ENCODE peak calls at places on chromosomes 4 and X, in eight cellular contexts. U is naive thymus-derived CD4-positive, alpha-beta T cell; O is CD4-positive, alpha-beta T cell; Q is Right ventricle myocardium superior; D is A549; R is heart left ventricle; A is lower lobe of right lung; H is SK-N-SH treated with all-trans-retinoic acid at 6 μM for 48 hours. I is an unnamed sample.

GRCh38 chr4:26139310-26139924 is 181.4 kb upstream of the RBPJ start:
- ATAC-seq in H (no peak), O (no peak), R (no peak), U (no peak), D (no peak), A (no peak), Q (no peak), I (no peak)

GRCh38 chrX:19912-20571 is 261.1 kb upstream of the PLCXD1 start:
- ATAC-seq in U (peak; percentile 36), H (peak; percentile 8), A (no peak), O (no peak), R (no peak), Q (no peak), D (no peak), I (peak; percentile 8)

GRCh38 chr4:37068580-37068979 is 176.0 kb upstream of the NWD2 start:
- ATAC-seq in U (no peak), H (peak; percentile 25), D (no peak), A (no peak), R (no peak), O (no peak), Q (no peak), I (no peak)

GRCh38 chrX:122622800-122623199 is 561.3 kb upstream of the GRIA3 start:
- ATAC-seq in U (no peak), D (no peak), H (no peak), O (no peak), R (no peak), Q (no peak), A (no peak), I (no peak)

GRCh38 chrX:119389854-119390501 is 9.2 kb upstream of the SLC25A43 start:
- ATAC-seq in Q (no peak), O (no peak), R (no peak), U (no peak), A (no peak), D (no peak), H (no peak), I (no peak)

GRCh38 chr4:84254537-84254936 is 244.6 kb downstream of the NKX6-1 start:
- ATAC-seq in U (no peak), Q (no peak), A (no peak), H (no peak), R (no peak), O (no peak), D (no peak), I (no peak)

GRCh38 chr4:109649872-109650271 is 53.4 kb downstream of the CASP6 start:
- ATAC-seq in H (no peak), A (no peak), R (no peak), U (no peak), Q (no peak), D (no peak), O (no peak), I (peak; percentile 71)

GRCh38 chrX:136376713-136377112 is 76.0 kb downstream of the ADGRG4 start:
- ATAC-seq in O (no peak), U (no peak), Q (no peak), H (no peak), A (no peak), D (no peak), R (no peak), I (no peak)

GRCh38 chrX:139759637-139760036 is 51.7 kb upstream of the MCF2 start:
- ATAC-seq in H (peak; percentile 74), U (no peak), D (peak; percentile 59), Q (no peak), R (no peak), O (no peak), A (no peak), I (no peak)

GRCh38 chrX:3815896-3816664 is 102.6 kb upstream of the PRKX start:
- ATAC-seq in H (peak; percentile 11), A (peak; percentile 49), R (no peak), U (no peak), Q (peak; percentile 34), D (peak; percentile 49), O (no peak), I (no peak)

GRCh38 chrX:154315416-154315815 is 19.8 kb downstream of the TKTL1 start:
- ATAC-seq in D (no peak), O (no peak), A (no peak), H (no peak), R (no peak), Q (no peak), U (no peak), I (no peak)

GRCh38 chrX:18596096-18596495 is 75.8 kb downstream of the RS1 start:
- ATAC-seq in O (no peak), H (no peak), U (no peak), Q (peak; percentile 49), R (peak; percentile 82), D (no peak), A (peak; percentile 95), I (no peak)

GRCh38 chr4:169795585-169795984 is 37.8 kb upstream of the HPF1 start:
- ATAC-seq in Q (no peak), U (no peak), H (peak; percentile 25), A (no peak), R (no peak), O (no peak), D (no peak), I (peak; percentile 76)

GRCh38 chr4:13461511-13461910 is 22.6 kb downstream of the RAB28 start:
- ATAC-seq in H (no peak), Q (no peak), O (no peak), R (no peak), U (no peak), D (no peak), A (no peak), I (no peak)

GRCh38 chr4:148436512-148436911 is 5.7 kb downstream of the NR3C2 start:
- ATAC-seq in Q (no peak), H (no peak), A (no peak), D (no peak), O (no peak), R (no peak), U (no peak), I (no peak)

GRCh38 chr4:119034276-119035008 is 101.2 kb upstream of the MYOZ2 start:
- ATAC-seq in U (no peak), D (peak; percentile 78), O (no peak), Q (no peak), R (no peak), H (no peak), A (no peak), I (no peak)

GRCh38 chr4:5146248-5146647 is 95.0 kb downstream of the STK32B start:
- ATAC-seq in R (no peak), A (no peak), U (no peak), O (no peak), H (no peak), Q (no peak), D (no peak), I (no peak)

GRCh38 chr4:102494603-102495002 is 6.6 kb upstream of the NFKB1 start:
- ATAC-seq in U (no peak), D (no peak), R (no peak), H (no peak), O (no peak), A (no peak), Q (no peak), I (no peak)

GRCh38 chrX:20116087-20116574 is 576 bp downstream of the MAP7D2 start:
- ATAC-seq in D (peak; percentile 47), H (peak; percentile 42), R (no peak), O (no peak), A (no peak), U (no peak), Q (no peak), I (no peak)

GRCh38 chr4:53991821-53992220 is 72.6 kb downstream of the CHIC2 start:
- ATAC-seq in Q (no peak), A (no peak), O (no peak), U (no peak), D (no peak), R (no peak), H (no peak), I (no peak)

GRCh38 chr4:77047037-77047436 is 28.8 kb downstream of the CCNI start:
- ATAC-seq in A (no peak), O (peak; percentile 73), H (peak; percentile 51), D (peak; percentile 58), U (peak; percentile 63), Q (no peak), R (no peak), I (no peak)

GRCh38 chr4:154911097-154911496 is 130.0 kb downstream of the RBM46 start:
- ATAC-seq in R (no peak), Q (no peak), U (no peak), D (no peak), A (no peak), O (no peak), H (no peak), I (no peak)

GRCh38 chrX:21181232-21181853 is 192.9 kb upstream of the CNKSR2 start:
- ATAC-seq in U (no peak), O (no peak), D (no peak), R (no peak), Q (no peak), H (no peak), A (peak; percentile 83), I (no peak)

GRCh38 chr4:123102897-123103489 is 180.6 kb upstream of the NUDT6 start:
- ATAC-seq in U (peak; percentile 64), O (peak; percentile 37), R (no peak), H (peak; percentile 75), A (peak; percentile 79), Q (peak; percentile 79), D (no peak), I (no peak)

GRCh38 chr4:123477804-123478209 is 81.2 kb downstream of the SPRY1 start:
- ATAC-seq in Q (peak; percentile 31), H (no peak), O (peak; percentile 93), D (no peak), R (no peak), A (peak; percentile 33), U (peak; percentile 88), I (peak; percentile 59)

GRCh38 chrX:42495139-42495538 is 282.8 kb downstream of the PPP1R2C start:
- ATAC-seq in D (no peak), A (peak; percentile 60), Q (no peak), O (no peak), R (no peak), U (no peak), H (no peak), I (no peak)

GRCh38 chrX:23317799-23318724 is 16.6 kb upstream of the PTCHD1 start:
- ATAC-seq in O (no peak), R (peak; percentile 51), U (peak; percentile 63), A (peak; percentile 86), Q (peak; percentile 73), D (peak; percentile 68), H (peak; percentile 91), I (no peak)

GRCh38 chrX:32126997-32127396 is 1055.2 kb upstream of the FTHL17 start:
- ATAC-seq in A (peak; percentile 85), U (no peak), R (no peak), D (no peak), Q (no peak), O (no peak), H (no peak), I (no peak)

GRCh38 chrX:118536204-118536603 is 40.6 kb downstream of the DOCK11 start:
- ATAC-seq in U (peak; percentile 42), R (no peak), D (no peak), O (peak; percentile 28), Q (no peak), A (no peak), H (no peak), I (peak; percentile 97)